ENCODE peak calls at places on chromosomes 3 and 15, in four cellular contexts. One of them, this sample, is unnamed.

GRCh38 chr15:62558640-62559039 is 393.6 kb upstream of the C2CD4B start:
- DNase-seq in PC-9: no peak
- DNase-seq in stimulated activated CD8-positive, alpha-beta memory T cell treated with anti-CD3 and anti-CD28 coated beads, Interleukin-15, amount 100 ng/mL, for 24 hours: no peak
- DNase-seq in activated CD8-positive, alpha-beta memory T cell treated with anti-CD3 and anti-CD28 coated beads for 48 hours: no peak
- DNase-seq in this sample: no peak

GRCh38 chr3:45434996-45435395 is 46.6 kb downstream of the LARS2 start:
- DNase-seq in PC-9: no peak
- DNase-seq in activated CD8-positive, alpha-beta memory T cell treated with anti-CD3 and anti-CD28 coated beads for 48 hours: no peak
- DNase-seq in stimulated activated CD8-positive, alpha-beta memory T cell treated with anti-CD3 and anti-CD28 coated beads, Interleukin-15, amount 100 ng/mL, for 24 hours: no peak
- DNase-seq in this sample: no peak

GRCh38 chr3:45119824-45120614 is 26.2 kb downstream of the CDCP1 start:
- DNase-seq in stimulated activated CD8-positive, alpha-beta memory T cell treated with anti-CD3 and anti-CD28 coated beads, Interleukin-15, amount 100 ng/mL, for 24 hours: no peak
- DNase-seq in activated CD8-positive, alpha-beta memory T cell treated with anti-CD3 and anti-CD28 coated beads for 48 hours: no peak
- DNase-seq in PC-9: peak; percentile 83
- DNase-seq in this sample: no peak

GRCh38 chr3:188295876-188296275 is 141.9 kb downstream of the LPP start:
- DNase-seq in stimulated activated CD8-positive, alpha-beta memory T cell treated with anti-CD3 and anti-CD28 coated beads, Interleukin-15, amount 100 ng/mL, for 24 hours: no peak
- DNase-seq in activated CD8-positive, alpha-beta memory T cell treated with anti-CD3 and anti-CD28 coated beads for 48 hours: no peak
- DNase-seq in PC-9: no peak
- DNase-seq in this sample: no peak

GRCh38 chr15:44697014-44697413 is 14.1 kb downstream of the PATL2 start:
- DNase-seq in PC-9: no peak
- DNase-seq in stimulated activated CD8-positive, alpha-beta memory T cell treated with anti-CD3 and anti-CD28 coated beads, Interleukin-15, amount 100 ng/mL, for 24 hours: no peak
- DNase-seq in activated CD8-positive, alpha-beta memory T cell treated with anti-CD3 and anti-CD28 coated beads for 48 hours: no peak
- DNase-seq in this sample: no peak

GRCh38 chr3:154728285-154728684 is 298.3 kb upstream of the GPR149 start:
- DNase-seq in activated CD8-positive, alpha-beta memory T cell treated with anti-CD3 and anti-CD28 coated beads for 48 hours: no peak
- DNase-seq in stimulated activated CD8-positive, alpha-beta memory T cell treated with anti-CD3 and anti-CD28 coated beads, Interleukin-15, amount 100 ng/mL, for 24 hours: no peak
- DNase-seq in PC-9: no peak
- DNase-seq in this sample: no peak

GRCh38 chr3:116777181-116777840 is 67.7 kb downstream of the TUSC7 start:
- DNase-seq in stimulated activated CD8-positive, alpha-beta memory T cell treated with anti-CD3 and anti-CD28 coated beads, Interleukin-15, amount 100 ng/mL, for 24 hours: no peak
- DNase-seq in activated CD8-positive, alpha-beta memory T cell treated with anti-CD3 and anti-CD28 coated beads for 48 hours: no peak
- DNase-seq in PC-9: no peak
- DNase-seq in this sample: no peak

GRCh38 chr15:74633781-74634180 is 18.1 kb downstream of the CLK3 start:
- DNase-seq in activated CD8-positive, alpha-beta memory T cell treated with anti-CD3 and anti-CD28 coated beads for 48 hours: no peak
- DNase-seq in stimulated activated CD8-positive, alpha-beta memory T cell treated with anti-CD3 and anti-CD28 coated beads, Interleukin-15, amount 100 ng/mL, for 24 hours: no peak
- DNase-seq in PC-9: no peak
- DNase-seq in this sample: no peak

GRCh38 chr3:184037816-184038215 is 6.3 kb downstream of the HTR3D start:
- DNase-seq in activated CD8-positive, alpha-beta memory T cell treated with anti-CD3 and anti-CD28 coated beads for 48 hours: no peak
- DNase-seq in PC-9: no peak
- DNase-seq in stimulated activated CD8-positive, alpha-beta memory T cell treated with anti-CD3 and anti-CD28 coated beads, Interleukin-15, amount 100 ng/mL, for 24 hours: no peak
- DNase-seq in this sample: no peak

GRCh38 chr3:147940846-147941245 is 531.7 kb downstream of the ZIC1 start:
- DNase-seq in stimulated activated CD8-positive, alpha-beta memory T cell treated with anti-CD3 and anti-CD28 coated beads, Interleukin-15, amount 100 ng/mL, for 24 hours: no peak
- DNase-seq in activated CD8-positive, alpha-beta memory T cell treated with anti-CD3 and anti-CD28 coated beads for 48 hours: no peak
- DNase-seq in PC-9: no peak
- DNase-seq in this sample: no peak

GRCh38 chr15:75904241-75904631 is 558 bp downstream of the FBXO22 start:
- DNase-seq in stimulated activated CD8-positive, alpha-beta memory T cell treated with anti-CD3 and anti-CD28 coated beads, Interleukin-15, amount 100 ng/mL, for 24 hours: peak; percentile 14
- DNase-seq in PC-9: no peak
- DNase-seq in activated CD8-positive, alpha-beta memory T cell treated with anti-CD3 and anti-CD28 coated beads for 48 hours: peak; percentile 9
- DNase-seq in this sample: no peak

GRCh38 chr15:101450561-101451145 is 38.9 kb downstream of the PCSK6 start:
- DNase-seq in stimulated activated CD8-positive, alpha-beta memory T cell treated with anti-CD3 and anti-CD28 coated beads, Interleukin-15, amount 100 ng/mL, for 24 hours: no peak
- DNase-seq in activated CD8-positive, alpha-beta memory T cell treated with anti-CD3 and anti-CD28 coated beads for 48 hours: no peak
- DNase-seq in PC-9: no peak
- DNase-seq in this sample: no peak

GRCh38 chr3:42236611-42237010 is 29.4 kb downstream of the CCK start:
- DNase-seq in stimulated activated CD8-positive, alpha-beta memory T cell treated with anti-CD3 and anti-CD28 coated beads, Interleukin-15, amount 100 ng/mL, for 24 hours: no peak
- DNase-seq in PC-9: no peak
- DNase-seq in activated CD8-positive, alpha-beta memory T cell treated with anti-CD3 and anti-CD28 coated beads for 48 hours: no peak
- DNase-seq in this sample: no peak

GRCh38 chr3:125140817-125141595 is 71.5 kb downstream of the SLC12A8 start:
- DNase-seq in PC-9: no peak
- DNase-seq in stimulated activated CD8-positive, alpha-beta memory T cell treated with anti-CD3 and anti-CD28 coated beads, Interleukin-15, amount 100 ng/mL, for 24 hours: no peak
- DNase-seq in activated CD8-positive, alpha-beta memory T cell treated with anti-CD3 and anti-CD28 coated beads for 48 hours: peak; percentile 63
- DNase-seq in this sample: no peak

GRCh38 chr3:46708401-46709146 is 7.4 kb downstream of the TMIE start:
- DNase-seq in stimulated activated CD8-positive, alpha-beta memory T cell treated with anti-CD3 and anti-CD28 coated beads, Interleukin-15, amount 100 ng/mL, for 24 hours: no peak
- DNase-seq in PC-9: no peak
- DNase-seq in activated CD8-positive, alpha-beta memory T cell treated with anti-CD3 and anti-CD28 coated beads for 48 hours: no peak
- DNase-seq in this sample: no peak

GRCh38 chr3:143146875-143147274 is 27.3 kb downstream of the CHST2 start:
- DNase-seq in activated CD8-positive, alpha-beta memory T cell treated with anti-CD3 and anti-CD28 coated beads for 48 hours: no peak
- DNase-seq in stimulated activated CD8-positive, alpha-beta memory T cell treated with anti-CD3 and anti-CD28 coated beads, Interleukin-15, amount 100 ng/mL, for 24 hours: no peak
- DNase-seq in PC-9: no peak
- DNase-seq in this sample: no peak

GRCh38 chr3:152466784-152467183 is 198.1 kb downstream of the MBNL1 start:
- DNase-seq in stimulated activated CD8-positive, alpha-beta memory T cell treated with anti-CD3 and anti-CD28 coated beads, Interleukin-15, amount 100 ng/mL, for 24 hours: no peak
- DNase-seq in PC-9: peak; percentile 42
- DNase-seq in activated CD8-positive, alpha-beta memory T cell treated with anti-CD3 and anti-CD28 coated beads for 48 hours: no peak
- DNase-seq in this sample: no peak

GRCh38 chr3:45604066-45604465 is 9.5 kb downstream of the LIMD1 start:
- DNase-seq in PC-9: no peak
- DNase-seq in activated CD8-positive, alpha-beta memory T cell treated with anti-CD3 and anti-CD28 coated beads for 48 hours: no peak
- DNase-seq in stimulated activated CD8-positive, alpha-beta memory T cell treated with anti-CD3 and anti-CD28 coated beads, Interleukin-15, amount 100 ng/mL, for 24 hours: no peak
- DNase-seq in this sample: no peak

GRCh38 chr15:57792729-57793449 is 86.4 kb downstream of the POLR2M start:
- DNase-seq in stimulated activated CD8-positive, alpha-beta memory T cell treated with anti-CD3 and anti-CD28 coated beads, Interleukin-15, amount 100 ng/mL, for 24 hours: no peak
- DNase-seq in PC-9: peak; percentile 45
- DNase-seq in activated CD8-positive, alpha-beta memory T cell treated with anti-CD3 and anti-CD28 coated beads for 48 hours: no peak
- DNase-seq in this sample: no peak

GRCh38 chr15:65092046-65092770 is 15.7 kb downstream of the KBTBD13 start:
- DNase-seq in PC-9: no peak
- DNase-seq in activated CD8-positive, alpha-beta memory T cell treated with anti-CD3 and anti-CD28 coated beads for 48 hours: no peak
- DNase-seq in stimulated activated CD8-positive, alpha-beta memory T cell treated with anti-CD3 and anti-CD28 coated beads, Interleukin-15, amount 100 ng/mL, for 24 hours: no peak
- DNase-seq in this sample: no peak

GRCh38 chr3:24387000-24387399 is 107.7 kb downstream of the THRB start:
- DNase-seq in activated CD8-positive, alpha-beta memory T cell treated with anti-CD3 and anti-CD28 coated beads for 48 hours: no peak
- DNase-seq in stimulated activated CD8-positive, alpha-beta memory T cell treated with anti-CD3 and anti-CD28 coated beads, Interleukin-15, amount 100 ng/mL, for 24 hours: no peak
- DNase-seq in PC-9: no peak
- DNase-seq in this sample: no peak

GRCh38 chr15:100601158-100601557 is 826 bp downstream of the LINS1 start:
- DNase-seq in activated CD8-positive, alpha-beta memory T cell treated with anti-CD3 and anti-CD28 coated beads for 48 hours: no peak
- DNase-seq in PC-9: no peak
- DNase-seq in stimulated activated CD8-positive, alpha-beta memory T cell treated with anti-CD3 and anti-CD28 coated beads, Interleukin-15, amount 100 ng/mL, for 24 hours: no peak
- DNase-seq in this sample: no peak

GRCh38 chr3:32821686-32822296 is 4.0 kb downstream of the TRIM71 start:
- DNase-seq in stimulated activated CD8-positive, alpha-beta memory T cell treated with anti-CD3 and anti-CD28 coated beads, Interleukin-15, amount 100 ng/mL, for 24 hours: no peak
- DNase-seq in activated CD8-positive, alpha-beta memory T cell treated with anti-CD3 and anti-CD28 coated beads for 48 hours: no peak
- DNase-seq in PC-9: no peak
- DNase-seq in this sample: no peak

GRCh38 chr3:12286927-12287726 is 1.7 kb upstream of the PPARG start:
- DNase-seq in stimulated activated CD8-positive, alpha-beta memory T cell treated with anti-CD3 and anti-CD28 coated beads, Interleukin-15, amount 100 ng/mL, for 24 hours: no peak
- DNase-seq in PC-9: no peak
- DNase-seq in activated CD8-positive, alpha-beta memory T cell treated with anti-CD3 and anti-CD28 coated beads for 48 hours: no peak
- DNase-seq in this sample: peak; percentile 58

This sample was measured in H1.